ENCODE peak calls at places on chromosomes 13 and 19, in seven cellular contexts. H is cardiac fibroblast; W is globus pallidus; C is activated naive CD4-positive, alpha-beta T cell; Z is central memory CD4-positive, alpha-beta T cell; G is brain pericyte; S is NCI-H1105 treated with DMSO at 0.1 percent for 48 hours. N is an unnamed sample.

GRCh38 chr19:48872884-48873475 is 759 bp downstream of the PPP1R15A start:
- DNase-seq in H (peak; percentile 97), W (peak; percentile 57), C (peak; percentile 30), Z (peak; percentile 87), G (peak; percentile 61), S (peak; percentile 45), N (peak; percentile 73)

GRCh38 chr13:112643759-112644459 is 45.9 kb upstream of the ATP11A start:
- DNase-seq in H (no peak), W (no peak), C (no peak), Z (no peak), G (no peak), S (peak; percentile 49), N (no peak)

GRCh38 chr13:22800726-22801401 is 379.9 kb upstream of the SGCG start:
- DNase-seq in H (peak; percentile 6), W (peak; percentile 54), C (no peak), Z (no peak), G (no peak), S (no peak), N (no peak)

GRCh38 chr13:20415288-20415644 is 110.4 kb downstream of the CRYL1 start:
- DNase-seq in H (no peak), W (no peak), C (no peak), Z (no peak), G (no peak), S (no peak), N (no peak)

GRCh38 chr13:40438999-40439797 is 227.2 kb downstream of the FOXO1 start:
- DNase-seq in H (peak; percentile 68), W (peak; percentile 38), C (no peak), Z (no peak), G (no peak), S (no peak), N (no peak)

GRCh38 chr19:17797397-17798201 is 2.7 kb downstream of the B3GNT3 start:
- DNase-seq in H (no peak), W (no peak), C (no peak), Z (no peak), G (no peak), S (no peak), N (no peak)

GRCh38 chr19:11365557-11366117 is 8.8 kb upstream of the SWSAP1 start:
- DNase-seq in H (no peak), W (no peak), C (no peak), Z (no peak), G (no peak), S (no peak), N (no peak)

GRCh38 chr13:90445179-90445578 is 902.3 kb upstream of the MIR17HG start:
- DNase-seq in H (peak; percentile 97), W (no peak), C (no peak), Z (no peak), G (no peak), S (no peak), N (no peak)

GRCh38 chr19:49889687-49890348 is 6.9 kb downstream of the IL4I1 start:
- DNase-seq in H (peak; percentile 78), W (peak; percentile 46), C (peak; percentile 37), Z (peak; percentile 72), G (no peak), S (peak; percentile 53), N (no peak)

GRCh38 chr13:113857531-113858195 is 6.2 kb downstream of the GAS6 start:
- DNase-seq in H (no peak), W (no peak), C (no peak), Z (no peak), G (no peak), S (no peak), N (no peak)

GRCh38 chr19:11148001-11148400 is 7.6 kb downstream of the SPC24 start:
- DNase-seq in H (no peak), W (no peak), C (no peak), Z (no peak), G (no peak), S (no peak), N (no peak)

GRCh38 chr19:32895384-32895783 is 25.8 kb upstream of the SLC7A9 start:
- DNase-seq in H (no peak), W (no peak), C (no peak), Z (no peak), G (no peak), S (no peak), N (no peak)

GRCh38 chr13:100650321-100650720 is 24.3 kb downstream of the TMTC4 start:
- DNase-seq in H (no peak), W (peak; percentile 94), C (no peak), Z (no peak), G (no peak), S (peak; percentile 89), N (no peak)

GRCh38 chr19:44723952-44724319 is 24.6 kb upstream of the BCL3 start:
- DNase-seq in H (peak; percentile 88), W (peak; percentile 62), C (peak; percentile 50), Z (peak; percentile 69), G (peak; percentile 43), S (peak; percentile 35), N (no peak)

GRCh38 chr13:92225861-92226260 is 827.4 kb downstream of the GPC5 start:
- DNase-seq in H (no peak), W (no peak), C (no peak), Z (no peak), G (no peak), S (no peak), N (no peak)

GRCh38 chr19:41431426-41432386 is 4.5 kb upstream of the B3GNT8 start:
- DNase-seq in H (peak; percentile 57), W (no peak), C (no peak), Z (peak; percentile 10), G (no peak), S (no peak), N (no peak)

GRCh38 chr13:65943024-65943423 is 1287.1 kb downstream of the PCDH9 start:
- DNase-seq in H (peak; percentile 78), W (no peak), C (no peak), Z (no peak), G (no peak), S (no peak), N (no peak)

GRCh38 chr13:39516140-39516539 is 86.9 kb downstream of the LHFPL6 start:
- DNase-seq in H (peak; percentile 25), W (peak; percentile 21), C (no peak), Z (no peak), G (no peak), S (no peak), N (no peak)

GRCh38 chr13:60000081-60000480 is 163.6 kb downstream of the DIAPH3 start:
- DNase-seq in H (peak; percentile 13), W (no peak), C (no peak), Z (no peak), G (no peak), S (no peak), N (no peak)

GRCh38 chr13:75812751-75813181 is 176.6 kb downstream of the LMO7 start:
- DNase-seq in H (peak; percentile 64), W (no peak), C (no peak), Z (no peak), G (no peak), S (no peak), N (no peak)

GRCh38 chr13:107284168-107284567 is 716.2 kb upstream of the ARGLU1 start:
- DNase-seq in H (peak; percentile 33), W (no peak), C (no peak), Z (no peak), G (no peak), S (no peak), N (no peak)

GRCh38 chr13:96252903-96253302 is 163.0 kb downstream of the HS6ST3 start:
- DNase-seq in H (no peak), W (no peak), C (no peak), Z (no peak), G (no peak), S (no peak), N (no peak)

GRCh38 chr19:44050740-44051653 is 839 bp upstream of the ZNF223 start:
- DNase-seq in H (no peak), W (peak; percentile 11), C (no peak), Z (no peak), G (no peak), S (peak; percentile 78), N (no peak)

GRCh38 chr13:42553098-42554046 is 20.6 kb upstream of the TNFSF11 start:
- DNase-seq in H (peak; percentile 53), W (no peak), C (no peak), Z (no peak), G (peak; percentile 80), S (no peak), N (no peak)

GRCh38 chr19:44808463-44809371 is at the start of gene BCAM:
- DNase-seq in H (peak; percentile 85), W (peak; percentile 39), C (no peak), Z (no peak), G (no peak), S (peak; percentile 38), N (no peak)

GRCh38 chr13:91381371-91381770 is 17.1 kb upstream of the GPC5 start:
- DNase-seq in H (peak; percentile 51), W (peak; percentile 53), C (no peak), Z (no peak), G (no peak), S (peak; percentile 17), N (no peak)

GRCh38 chr13:94656766-94657165 is 55.1 kb downstream of the GPR180 start:
- DNase-seq in H (peak; percentile 73), W (no peak), C (no peak), Z (no peak), G (peak; percentile 16), S (no peak), N (no peak)